ENCODE peak calls at places on chromosomes 5 and 9, in six cellular contexts. K is CD8-positive, alpha-beta T cell; J is uterus; P is heart right ventricle; W is left ventricle myocardium inferior; S is stomach. L is an unnamed sample. For H3K4me1 and H3K27me3, the result is how much of the 10 kb centered on the place peaks cover.

GRCh38 chr5:126274819-126275218 is 148.4 kb upstream of the GRAMD2B start:
- DNase-seq in K (no peak), J (no peak), P (no peak), W (no peak), S (no peak), L (no peak)

GRCh38 chr9:98906273-98907040 is 37.2 kb upstream of the COL15A1 start:
- DNase-seq in K (no peak), J (no peak), P (peak), W (peak), S (no peak), L (peak)

GRCh38 chr9:70883056-70883455 is 238.4 kb downstream of the TRPM3 start:
- DNase-seq in K (no peak), J (no peak), P (no peak), W (no peak), S (no peak), L (no peak)

GRCh38 chr5:52269853-52270252 is 517.9 kb upstream of the ITGA1 start:
- DNase-seq in K (no peak), J (no peak), P (no peak), W (no peak), S (no peak), L (no peak)

GRCh38 chr5:141919218-141920129 is 4.2 kb upstream of the DELE1 start:
- DNase-seq in K (no peak), J (no peak), P (no peak), W (no peak), S (no peak), L (no peak)

GRCh38 chr9:119675951-119676350 is 306.7 kb upstream of the BRINP1 start:
- DNase-seq in K (no peak), J (no peak), P (no peak), W (no peak), S (no peak), L (no peak)

GRCh38 chr9:71928806-71929205 is 17.4 kb downstream of the C9orf85 start:
- DNase-seq in K (no peak), J (no peak), P (no peak), W (no peak), S (no peak), L (no peak)

GRCh38 chr9:20280330-20280729 is 342.0 kb downstream of the MLLT3 start:
- DNase-seq in K (no peak), J (no peak), P (no peak), W (no peak), S (no peak), L (no peak)

GRCh38 chr9:70525553-70525952 is 111.1 kb upstream of the KLF9 start:
- DNase-seq in K (no peak), J (no peak), P (no peak), W (no peak), S (no peak), L (no peak)

GRCh38 chr5:122907238-122907637 is 61.8 kb downstream of the SNX24 start:
- DNase-seq in K (no peak), J (no peak), P (no peak), W (no peak), S (no peak), L (no peak)

GRCh38 chr5:5751987-5752386 is 329.5 kb downstream of the ICE1 start:
- DNase-seq in K (no peak), J (no peak), P (no peak), W (no peak), S (no peak), L (no peak)

GRCh38 chr5:16520806-16521205 is 55.2 kb upstream of the ZNF622 start:
- DNase-seq in K (no peak), J (no peak), P (no peak), W (no peak), S (peak), L (no peak)

GRCh38 chr5:108637110-108637509 is 110.6 kb upstream of the FER start:
- DNase-seq in K (no peak), J (no peak), P (no peak), W (no peak), S (no peak), L (no peak)

GRCh38 chr5:35773936-35774335 is 82.8 kb upstream of the IL7R start:
- DNase-seq in K (no peak), J (no peak), P (no peak), W (no peak), S (no peak), L (no peak)

GRCh38 chr9:128113526-128114325 is 13.8 kb downstream of the PTGES2 start:
- DNase-seq in K (no peak), J (no peak), P (no peak), W (peak), S (peak), L (peak)

GRCh38 chr5:179385892-179386291 is 40.6 kb upstream of the ADAMTS2 start:
- DNase-seq in K (no peak), J (no peak), P (no peak), W (no peak), S (no peak), L (no peak)

GRCh38 chr5:117982691-117983090 is 1005.7 kb downstream of the DTWD2 start:
- DNase-seq in K (no peak), J (no peak), P (no peak), W (no peak), S (no peak), L (no peak)

GRCh38 chr9:88713022-88713421 is 178.0 kb downstream of the NXNL2 start:
- DNase-seq in K (no peak), J (no peak), P (no peak), W (no peak), S (no peak), L (no peak)

GRCh38 chr5:65255294-65255693 is 226.4 kb downstream of the ADAMTS6 start:
- DNase-seq in K (no peak), J (no peak), P (no peak), W (no peak), S (no peak), L (no peak)

GRCh38 chr5:115962565-115963402 is 509 bp downstream of the LVRN start:
- DNase-seq in K (no peak), J (no peak), P (peak), W (no peak), S (no peak), L (peak)

GRCh38 chr5:60295423-60295822 is 401.9 kb upstream of the PDE4D start:
- DNase-seq in K (no peak), J (no peak), P (no peak), W (no peak), S (peak), L (no peak)

GRCh38 chr5:172150514-172151425 is 37.3 kb downstream of the STK10 start:
- DNase-seq in K (peak), J (no peak), P (peak), W (peak), S (peak), L (peak)

GRCh38 chr9:127587966-127588365 is 24.1 kb upstream of the STXBP1 start:
- DNase-seq in K (no peak), J (no peak), P (no peak), W (no peak), S (no peak), L (no peak)

GRCh38 chr9:109311731-109312130 is 9.1 kb downstream of the EPB41L4B start:
- DNase-seq in K (no peak), J (no peak), P (no peak), W (no peak), S (no peak), L (no peak)
- H3K4me1 ChIP-seq in K (under half), J (under half), P (under half), W (half or more), S (under half), L (under half)

DNA sequence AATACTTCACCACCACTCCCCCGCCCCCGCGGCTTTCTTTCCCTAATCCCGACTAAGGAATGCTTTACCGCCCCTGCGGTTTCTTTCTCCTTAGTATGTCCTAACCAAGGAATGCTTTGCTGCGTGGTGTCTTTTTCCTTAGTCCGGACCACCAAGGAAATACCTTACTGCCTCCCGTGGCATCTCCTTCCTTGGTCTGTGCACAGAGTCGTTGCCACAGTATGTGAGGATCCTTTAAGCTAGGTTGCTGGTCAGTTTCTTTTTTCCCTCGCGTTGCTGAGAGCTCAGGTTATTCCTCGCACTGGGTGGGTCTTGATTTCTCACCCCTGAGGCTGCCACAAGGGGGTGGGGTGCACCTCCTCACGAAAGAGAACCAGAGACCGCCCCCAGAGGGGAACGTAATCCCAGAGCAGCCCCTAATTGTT is 309.4 kb downstream of the NR3C1 start:
- DNase-seq in K (no peak), J (no peak), P (no peak), W (no peak), S (no peak), L (no peak)
- H3K4me3 ChIP-seq in K (no peak), J (no peak), P (no peak), W (peak), S (peak), L (no peak)

DNA sequence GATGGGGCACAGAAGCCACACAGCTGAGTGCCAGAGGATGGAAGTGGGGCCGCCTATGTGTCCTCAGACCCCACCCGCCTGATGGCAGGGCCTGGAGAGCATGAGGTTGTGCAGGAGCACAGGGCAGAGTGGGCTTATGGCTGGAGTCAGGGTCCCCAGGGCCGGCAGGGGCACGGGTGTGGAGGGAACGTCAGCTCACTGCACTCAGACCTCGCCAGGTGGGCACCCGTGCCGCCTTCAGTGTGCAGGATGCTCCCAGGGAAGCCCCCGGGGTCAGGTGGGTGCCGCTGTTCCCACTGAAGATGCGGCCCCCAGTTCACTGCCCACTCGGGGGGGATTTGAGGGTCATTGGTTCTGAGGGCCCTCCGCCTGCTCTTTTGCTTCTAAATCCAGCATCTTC is 34.9 kb downstream of the EXOC3 start:
- DNase-seq in K (no peak), J (no peak), P (no peak), W (no peak), S (no peak), L (no peak)
- H3K27me3 ChIP-seq in K (under half), J (under half), P (under half), W (half or more), S (half or more), L (half or more)

GRCh38 chr5:124659798-124660197 is 86.6 kb downstream of the ZNF608 start:
- DNase-seq in K (no peak), J (no peak), P (no peak), W (no peak), S (no peak), L (no peak)

GRCh38 chr5:124660229-124661093 is 86.0 kb downstream of the ZNF608 start:
- DNase-seq in K (no peak), J (no peak), P (no peak), W (no peak), S (no peak), L (no peak)

GRCh38 chr5:124662261-124662781 is 84.1 kb downstream of the ZNF608 start:
- DNase-seq in K (no peak), J (no peak), P (no peak), W (no peak), S (no peak), L (no peak)

GRCh38 chr5:124663101-124663506 is 83.3 kb downstream of the ZNF608 start:
- DNase-seq in K (no peak), J (no peak), P (no peak), W (no peak), S (no peak), L (no peak)

DNA sequence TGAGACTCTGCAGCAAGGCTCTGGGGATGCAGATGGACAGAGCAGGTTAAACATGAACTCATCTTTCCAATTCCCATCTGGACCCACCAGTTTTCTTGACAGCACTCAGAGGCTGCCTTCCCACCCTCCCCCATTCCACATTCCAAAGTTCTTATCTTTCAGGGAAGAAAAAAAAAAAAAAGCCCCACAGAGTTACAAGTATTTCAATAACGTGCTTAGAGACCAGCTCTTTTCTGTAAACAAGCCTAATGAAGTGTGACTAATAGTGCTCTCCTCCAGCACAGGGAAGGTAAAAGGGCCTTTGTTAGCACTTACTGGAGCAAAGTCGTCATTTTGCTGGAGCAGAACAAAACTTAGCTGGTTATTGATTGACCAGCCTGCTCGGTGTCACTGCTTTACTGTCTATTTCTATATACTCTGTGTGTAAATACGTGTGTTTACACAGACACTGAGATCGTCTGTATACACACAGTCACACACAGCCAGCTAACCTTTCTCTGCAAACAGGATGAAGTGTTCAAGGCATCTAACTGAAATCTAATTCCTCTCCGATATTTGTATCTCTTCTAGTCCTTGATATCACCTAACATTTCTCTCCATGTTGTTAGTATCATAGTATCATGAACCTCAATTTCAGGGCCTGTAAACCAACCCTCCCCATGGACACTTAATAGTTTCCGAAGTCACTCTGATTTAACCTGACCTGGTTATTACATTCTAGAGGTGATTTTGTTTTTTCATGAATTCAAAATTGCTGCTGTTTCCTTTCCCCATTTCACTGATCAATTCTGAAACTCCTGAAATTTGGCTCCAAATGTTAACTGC is 84.9 kb downstream of the ZNF608 start:
- DNase-seq in K (no peak), J (no peak), P (no peak), W (no peak), S (peak), L (no peak)
- H3K4me1 ChIP-seq in K (under half), J (under half), P (half or more), W (half or more), S (under half), L (half or more)

DNA sequence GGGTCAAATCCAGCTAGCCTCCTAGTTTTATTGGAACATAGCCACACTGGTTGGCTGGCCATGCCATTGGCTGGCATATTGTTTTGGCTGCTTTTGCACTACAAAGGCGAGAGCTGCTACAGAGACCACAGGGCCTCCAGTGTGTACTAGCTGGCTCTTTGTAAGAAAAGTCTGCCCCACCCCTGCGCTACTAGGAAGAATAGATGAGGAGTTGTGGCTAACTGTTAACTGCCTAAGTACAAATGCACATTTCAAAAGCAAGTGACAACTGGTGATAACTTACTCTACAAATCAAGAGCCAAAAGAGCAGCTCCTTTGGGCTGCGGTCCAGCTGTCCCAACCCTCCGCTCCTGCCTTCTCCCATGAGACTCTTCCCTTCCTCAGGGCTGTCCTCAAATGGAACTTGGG is 63.9 kb downstream of the SERINC5 start:
- DNase-seq in K (peak), J (peak), P (peak), W (peak), S (no peak), L (peak)
- H3K4me3 ChIP-seq in K (peak), J (no peak), P (no peak), W (peak), S (no peak), L (peak)

GRCh38 chr5:93096561-93096960 is 484.5 kb downstream of the NR2F1-AS1 start:
- DNase-seq in K (no peak), J (no peak), P (no peak), W (no peak), S (no peak), L (no peak)

GRCh38 chr5:93099902-93100347 is 481.1 kb downstream of the NR2F1-AS1 start:
- DNase-seq in K (no peak), J (no peak), P (no peak), W (no peak), S (no peak), L (no peak)

GRCh38 chr5:93100433-93100832 is 480.6 kb downstream of the NR2F1-AS1 start:
- DNase-seq in K (no peak), J (no peak), P (no peak), W (no peak), S (no peak), L (no peak)

DNA sequence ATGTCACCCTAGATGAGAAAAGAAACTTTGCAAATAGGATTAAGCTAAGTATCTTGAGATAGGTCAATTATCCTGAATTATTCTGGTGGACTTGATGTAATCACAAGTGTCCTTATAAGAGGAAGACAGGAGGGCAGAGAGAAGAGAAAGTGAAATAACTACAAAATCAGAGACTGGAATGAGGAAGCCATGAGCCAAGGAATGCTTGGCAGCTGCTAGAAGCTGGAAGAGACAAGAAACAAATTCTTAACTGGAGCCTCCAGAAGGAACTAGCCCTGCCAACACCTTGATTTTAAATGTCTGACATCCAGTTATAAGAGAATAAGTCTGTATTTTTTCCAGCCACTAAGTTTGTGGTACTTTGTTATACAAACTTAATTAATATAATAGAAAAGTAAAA is 480.0 kb downstream of the NR2F1-AS1 start:
- DNase-seq in K (no peak), J (no peak), P (no peak), W (no peak), S (no peak), L (no peak)
- H3K27me3 ChIP-seq in K (under half), J (under half), P (under half), W (under half), S (under half), L (under half)

DNA sequence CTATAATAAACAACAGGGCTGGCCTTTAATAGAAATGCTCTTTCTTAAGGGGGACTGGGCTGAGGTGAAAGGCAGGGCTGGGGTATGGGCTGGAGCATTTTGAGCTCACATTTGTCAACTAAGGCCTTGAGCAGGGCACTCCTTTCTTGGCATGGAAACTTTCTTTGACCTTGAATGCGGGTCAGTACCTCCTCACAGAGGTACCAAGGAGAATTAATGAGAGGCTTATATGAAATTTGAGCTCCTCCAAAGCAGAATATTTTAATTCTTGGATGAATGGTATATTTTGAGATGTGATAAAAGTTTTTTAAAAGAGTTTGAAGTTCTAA is 3.1 kb downstream of the CYSTM1 start:
- DNase-seq in K (no peak), J (no peak), P (no peak), W (no peak), S (peak), L (no peak)
- H3K4me1 ChIP-seq in K (under half), J (under half), P (half or more), W (half or more), S (half or more), L (half or more)

GRCh38 chr9:133023117-133023890 is 7.5 kb upstream of the GTF3C5 start:
- DNase-seq in K (peak), J (no peak), P (no peak), W (no peak), S (peak), L (no peak)
- H3K4me3 ChIP-seq in K (no peak), J (no peak), P (no peak), W (no peak), S (no peak), L (no peak)

L was measured in psoas muscle.